ENCODE peak calls at places on chromosomes 1 and 21, in ten cellular contexts. O is AG09319, C is MM.1S, Z is brain microvascular endothelial cell, P is IMR-90, K is GM12864, W is RWPE1, N is GM12865, X is kidney, V is Panc1. G is an unnamed sample.
A peak's percentile ranks its signal among the peaks of the same experiment; 100 is the strongest.

GRCh38 chr1:197441990-197442389 is 173.9 kb downstream of the CRB1 start:
- DNase-seq in O (no peak), C (no peak), Z (peak; percentile 45), P (peak; percentile 74), K (no peak), W (no peak), N (no peak), X (no peak), V (no peak), G (no peak)

GRCh38 chr1:28114844-28115243 is 26.4 kb upstream of the EYA3 start:
- DNase-seq in O (no peak), C (no peak), Z (no peak), P (no peak), K (no peak), W (no peak), N (no peak), X (no peak), V (no peak), G (no peak)

GRCh38 chr21:33313183-33313582 is 11.6 kb upstream of the IFNAR1 start:
- DNase-seq in O (no peak), C (peak; percentile 66), Z (no peak), P (no peak), K (no peak), W (no peak), N (peak; percentile 44), X (no peak), V (no peak), G (no peak)

GRCh38 chr1:244556263-244556662 is 95.2 kb downstream of the CATSPERE start:
- DNase-seq in O (no peak), C (no peak), Z (no peak), P (no peak), K (no peak), W (no peak), N (no peak), X (no peak), V (no peak), G (no peak)

GRCh38 chr21:14466715-14467114 is 79.4 kb downstream of the SAMSN1 start:
- DNase-seq in O (no peak), C (no peak), Z (no peak), P (no peak), K (no peak), W (no peak), N (no peak), X (no peak), V (no peak), G (no peak)

GRCh38 chr1:5738911-5739462 is 253.2 kb downstream of the NPHP4 start:
- DNase-seq in O (no peak), C (no peak), Z (no peak), P (no peak), K (no peak), W (no peak), N (no peak), X (no peak), V (no peak), G (no peak)

GRCh38 chr21:36288651-36289243 is 31.2 kb upstream of the MORC3 start:
- DNase-seq in O (no peak), C (no peak), Z (no peak), P (peak; percentile 51), K (no peak), W (no peak), N (peak; percentile 13), X (no peak), V (no peak), G (no peak)

GRCh38 chr1:182163821-182164223 is 102.3 kb upstream of the ZNF648 start:
- DNase-seq in O (no peak), C (no peak), Z (no peak), P (no peak), K (no peak), W (no peak), N (no peak), X (peak; percentile 70), V (no peak), G (no peak)

GRCh38 chr1:206685256-206685748 is 597 bp downstream of the MAPKAPK2 start:
- DNase-seq in O (no peak), C (peak; percentile 46), Z (peak; percentile 36), P (peak; percentile 53), K (no peak), W (peak; percentile 64), N (peak; percentile 36), X (peak; percentile 81), V (no peak), G (peak; percentile 36)

GRCh38 chr1:151478140-151478812 is 19.0 kb upstream of the POGZ start:
- DNase-seq in O (no peak), C (no peak), Z (no peak), P (no peak), K (no peak), W (no peak), N (peak; percentile 54), X (no peak), V (no peak), G (no peak)

GRCh38 chr1:156598125-156598524 is 3.2 kb downstream of the GPATCH4 start:
- DNase-seq in O (no peak), C (no peak), Z (no peak), P (no peak), K (no peak), W (no peak), N (no peak), X (no peak), V (no peak), G (no peak)

GRCh38 chr1:245458761-245459174 is 304.0 kb downstream of the KIF26B start:
- DNase-seq in O (no peak), C (no peak), Z (no peak), P (peak; percentile 16), K (no peak), W (peak; percentile 30), N (no peak), X (no peak), V (no peak), G (no peak)

DNA sequence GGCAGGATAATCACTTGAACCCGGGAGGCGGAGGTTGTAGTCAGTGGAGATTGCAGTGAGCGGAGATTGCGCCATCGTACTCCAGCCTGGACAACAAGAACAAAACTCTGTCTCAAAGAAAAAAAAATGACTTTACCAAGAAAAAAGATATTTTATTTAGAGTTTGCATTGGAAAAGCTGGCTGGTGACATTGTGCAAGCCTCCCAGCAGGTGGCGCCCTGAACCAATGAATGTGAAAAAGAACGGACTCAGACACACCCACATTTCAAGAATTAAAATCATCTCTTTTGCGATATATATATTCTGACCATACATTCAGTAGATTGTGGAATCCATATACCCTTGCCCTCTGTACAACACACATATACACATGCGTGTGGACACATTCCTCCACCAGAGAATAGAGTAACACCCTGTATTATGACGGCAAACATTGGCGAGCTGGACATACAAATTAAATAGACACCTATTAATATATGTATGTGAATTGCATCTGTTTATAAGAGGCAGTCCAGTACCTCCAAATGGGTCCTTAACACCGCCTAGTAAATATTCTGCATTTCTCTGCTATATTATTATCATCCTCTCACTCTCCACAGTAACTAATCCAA is 39.0 kb upstream of the CADM3 start:
- DNase-seq in O (peak; percentile 14), C (peak; percentile 78), Z (peak; percentile 55), P (peak; percentile 56), K (peak; percentile 12), W (peak; percentile 78), N (peak; percentile 67), X (peak; percentile 76), V (peak; percentile 36), G (peak; percentile 59)
- TF ChIP-seq CTCF in O (peak; percentile 90), C (peak; percentile 94), Z (peak; percentile 92), P (peak; percentile 92), K (peak; percentile 84), W (peak; percentile 85), N (peak; percentile 82), X (peak; percentile 87), V (peak; percentile 91), G (peak; percentile 83)

DNA sequence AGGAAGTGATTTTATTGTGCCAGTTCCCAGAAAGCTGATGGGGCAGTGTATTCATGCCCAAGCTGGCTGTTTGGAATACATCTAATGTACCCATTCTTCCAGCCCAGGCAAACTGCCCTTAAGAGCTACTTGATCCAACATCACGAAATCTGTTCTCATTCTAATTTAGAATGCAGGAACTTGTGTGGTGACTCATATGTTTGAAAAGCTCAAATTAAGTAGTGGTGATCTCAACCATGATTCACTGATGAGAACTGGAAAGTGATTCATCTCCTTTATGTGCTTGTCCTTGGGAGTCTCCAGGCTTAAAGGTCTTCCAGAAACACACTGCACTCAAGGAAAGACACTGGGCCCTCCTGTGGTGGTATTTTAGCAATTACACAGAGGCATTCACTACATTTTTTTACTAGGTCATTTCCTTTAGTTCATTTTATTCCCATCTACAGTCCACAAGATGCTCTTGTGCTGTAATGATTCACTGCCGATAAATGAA is 65.4 kb downstream of the RPE65 start:
- DNase-seq in O (peak; percentile 97), C (no peak), Z (peak; percentile 99), P (peak; percentile 100), K (no peak), W (peak; percentile 94), N (no peak), X (no peak), V (peak; percentile 98), G (no peak)
- TF ChIP-seq CTCF in O (peak; percentile 52), C (no peak), Z (peak; percentile 56), P (peak; percentile 60), K (no peak), W (peak; percentile 58), N (no peak), X (no peak), V (peak; percentile 37), G (no peak)

DNA sequence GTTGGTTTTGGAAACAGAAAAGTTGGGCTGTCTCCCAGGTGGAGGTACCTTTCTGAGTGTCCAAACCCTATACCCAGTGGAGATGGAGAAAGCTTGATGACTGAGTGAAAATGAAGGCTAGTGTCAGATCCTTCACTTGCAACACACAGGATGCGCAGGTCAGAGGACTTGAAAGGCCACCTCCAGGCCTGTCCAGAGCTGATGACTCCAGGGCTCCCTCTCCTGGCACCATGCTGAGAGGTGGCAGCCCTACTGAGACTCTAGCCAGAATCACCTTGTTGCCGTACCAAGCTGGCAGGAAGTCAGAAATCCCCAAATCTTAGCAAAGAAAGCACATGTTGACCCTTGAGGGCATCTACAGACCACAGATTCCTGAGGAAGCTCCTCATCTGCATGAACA is 16.4 kb downstream of the KNCN start:
- DNase-seq in O (no peak), C (peak; percentile 23), Z (no peak), P (no peak), K (no peak), W (no peak), N (peak; percentile 50), X (peak; percentile 55), V (peak; percentile 25), G (no peak)
- TF ChIP-seq CTCF in O (peak; percentile 39), C (peak; percentile 49), Z (peak; percentile 71), P (peak; percentile 35), K (peak; percentile 67), W (peak; percentile 36), N (peak; percentile 54), X (peak; percentile 37), V (peak; percentile 81), G (peak; percentile 57)

DNA sequence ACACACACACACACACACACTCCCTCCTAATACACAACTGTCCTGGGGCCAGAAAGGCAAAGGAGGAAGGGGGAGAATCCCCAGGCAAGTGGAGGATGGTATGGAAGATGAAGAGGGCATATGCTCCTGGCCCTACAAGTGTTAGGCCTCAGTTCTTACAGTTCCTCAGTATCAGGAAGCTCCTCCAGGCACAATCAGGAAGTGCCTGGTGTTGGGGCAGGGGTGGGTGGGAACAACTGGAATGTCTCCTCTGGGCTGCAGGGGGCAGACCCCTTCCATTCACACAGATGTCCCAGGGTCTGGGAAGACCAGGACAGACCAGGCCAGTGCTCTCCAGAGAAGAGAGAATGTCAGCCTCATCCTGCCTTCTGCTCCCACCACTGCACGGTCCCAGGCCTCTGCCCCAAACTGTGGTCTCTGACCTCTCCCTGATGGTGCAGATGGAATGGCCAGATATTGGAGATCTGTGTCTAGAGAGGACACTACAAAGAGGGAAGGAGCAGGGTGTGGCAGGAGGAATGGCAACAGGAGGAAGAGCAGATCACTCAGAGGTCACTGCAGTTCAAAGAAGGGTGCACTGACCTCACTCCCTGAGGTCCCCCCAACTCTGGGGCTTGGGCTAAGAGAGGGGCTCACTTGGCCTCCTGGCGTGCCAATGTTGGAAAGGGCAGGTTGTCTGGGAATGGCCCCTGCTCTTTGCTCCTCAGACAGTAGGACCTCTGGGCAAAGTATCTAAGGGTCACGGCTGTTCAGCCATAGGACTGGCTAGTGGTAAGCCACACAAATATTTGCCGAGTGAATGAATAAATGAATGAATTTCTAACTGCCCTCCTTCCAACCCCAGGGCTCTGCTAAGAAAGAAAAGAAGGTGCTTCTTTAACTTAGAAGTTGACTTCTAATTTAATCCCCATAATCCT is 2.5 kb upstream of the DENND2D start:
- DNase-seq in O (no peak), C (no peak), Z (no peak), P (no peak), K (no peak), W (no peak), N (peak; percentile 68), X (no peak), V (no peak), G (no peak)
- TF ChIP-seq CTCF in O (no peak), C (no peak), Z (no peak), P (no peak), K (peak; percentile 4), W (no peak), N (peak; percentile 15), X (no peak), V (no peak), G (peak; percentile 23)

G was measured in GM10248.